ENCODE peak calls at places on chromosomes 12 and 14, in four cellular contexts. F is upper lobe of right lung; V is CD8-positive, alpha-beta T cell; B is heart right ventricle. K is an unnamed sample.

GRCh38 chr12:99978152-99978551 is 6.6 kb downstream of the ANKS1B start:
- DNase-seq in B (no peak), V (no peak), F (no peak), K (no peak)

GRCh38 chr12:108890208-108890607 is 10.3 kb downstream of the DAO start:
- DNase-seq in B (no peak), F (no peak), V (no peak), K (no peak)

GRCh38 chr12:25099010-25099409 is 96.0 kb downstream of the DNAI7 start:
- DNase-seq in F (no peak), B (no peak), V (no peak), K (no peak)

GRCh38 chr14:90402009-90402408 is 5.2 kb downstream of the CALM1 start:
- DNase-seq in F (no peak), B (no peak), V (no peak), K (no peak)

GRCh38 chr12:62123721-62124203 is 136.4 kb upstream of the USP15 start:
- DNase-seq in V (peak), B (no peak), F (no peak), K (no peak)

GRCh38 chr14:68211421-68211820 is 391.8 kb downstream of the RAD51B start:
- DNase-seq in V (no peak), B (no peak), F (no peak), K (no peak)

GRCh38 chr12:33977887-33978286 is 44.4 kb upstream of the ALG10 start:
- DNase-seq in V (no peak), B (no peak), F (no peak), K (no peak)

GRCh38 chr14:59507063-59507751 is 22.9 kb downstream of the JKAMP start:
- DNase-seq in F (no peak), B (no peak), V (peak), K (peak)

GRCh38 chr14:75999511-76000190 is 14.1 kb downstream of the IFT43 start:
- DNase-seq in F (no peak), V (no peak), B (no peak), K (no peak)

GRCh38 chr14:30708157-30708556 is 86.0 kb downstream of the SCFD1 start:
- DNase-seq in B (no peak), F (no peak), V (no peak), K (no peak)

GRCh38 chr12:119683413-119683812 is 15.5 kb downstream of the PRKAB1 start:
- DNase-seq in V (no peak), B (no peak), F (no peak), K (no peak)

GRCh38 chr14:30719137-30719536 is 97.0 kb downstream of the SCFD1 start:
- DNase-seq in V (no peak), B (no peak), F (no peak), K (no peak)

GRCh38 chr12:51222461-51222860 is 4.6 kb upstream of the POU6F1 start:
- DNase-seq in B (no peak), F (no peak), V (no peak), K (no peak)

GRCh38 chr12:66210840-66211239 is 21.8 kb downstream of the IRAK3 start:
- DNase-seq in V (no peak), F (no peak), B (no peak), K (no peak)

GRCh38 chr14:25259470-25259869 is 209.5 kb upstream of the STXBP6 start:
- DNase-seq in B (no peak), V (no peak), F (no peak), K (no peak)

GRCh38 chr14:73290279-73290678 is 53.0 kb downstream of the PAPLN start:
- DNase-seq in B (no peak), F (no peak), V (no peak), K (no peak)

GRCh38 chr12:46948936-46949555 is 123.2 kb upstream of the SLC38A4 start:
- DNase-seq in V (no peak), B (no peak), F (no peak), K (no peak)

GRCh38 chr14:24137529-24138395 is 1.8 kb downstream of the PSME1 start:
- DNase-seq in B (no peak), V (no peak), F (no peak), K (no peak)
- H3K4me3 ChIP-seq in B (no peak), V (no peak), F (no peak), K (no peak)

DNA sequence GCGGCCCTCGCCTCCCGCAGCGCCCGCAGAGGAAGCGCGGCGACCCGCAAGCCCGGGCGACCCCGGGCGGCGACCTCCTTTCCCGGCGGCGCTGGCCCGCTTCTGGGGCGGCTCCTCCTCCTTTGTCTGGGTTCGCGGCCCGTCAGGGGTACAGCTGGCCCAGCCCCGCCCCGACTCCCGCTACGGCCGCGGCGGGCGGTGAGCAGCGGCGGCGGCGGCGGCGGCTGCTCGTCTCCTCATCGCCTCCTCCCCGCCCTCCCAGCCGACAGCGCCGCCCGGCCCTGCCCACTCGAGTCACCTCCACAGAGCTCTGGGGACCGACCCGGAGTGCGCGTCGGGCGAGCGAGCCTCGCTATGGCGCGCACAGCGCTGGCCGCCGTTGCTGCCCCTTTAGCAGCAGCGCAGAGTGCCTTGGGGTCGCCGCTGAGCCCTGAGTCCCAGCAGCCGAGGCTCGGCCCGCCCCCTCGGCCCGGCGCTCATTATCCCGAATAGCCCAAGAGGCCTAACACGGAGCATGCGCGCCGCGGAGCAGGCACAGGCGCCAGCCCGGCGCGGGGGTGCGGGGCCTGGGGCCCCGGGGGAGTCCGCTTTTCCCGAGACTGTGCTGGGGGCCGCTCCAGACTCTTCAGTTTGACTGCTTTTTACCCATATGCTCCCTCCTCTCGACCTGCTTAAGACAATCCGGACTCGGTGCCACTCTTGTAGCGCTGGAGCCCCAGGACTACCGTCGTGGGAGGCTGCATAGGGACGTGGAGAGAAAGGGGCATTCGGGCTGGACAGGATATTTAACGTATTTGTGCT is at the start of gene SOS2:
- DNase-seq in F (peak), V (peak), B (peak), K (peak)
- TF ChIP-seq CTCF in F (no peak), V (no peak), B (peak), K (no peak)

DNA sequence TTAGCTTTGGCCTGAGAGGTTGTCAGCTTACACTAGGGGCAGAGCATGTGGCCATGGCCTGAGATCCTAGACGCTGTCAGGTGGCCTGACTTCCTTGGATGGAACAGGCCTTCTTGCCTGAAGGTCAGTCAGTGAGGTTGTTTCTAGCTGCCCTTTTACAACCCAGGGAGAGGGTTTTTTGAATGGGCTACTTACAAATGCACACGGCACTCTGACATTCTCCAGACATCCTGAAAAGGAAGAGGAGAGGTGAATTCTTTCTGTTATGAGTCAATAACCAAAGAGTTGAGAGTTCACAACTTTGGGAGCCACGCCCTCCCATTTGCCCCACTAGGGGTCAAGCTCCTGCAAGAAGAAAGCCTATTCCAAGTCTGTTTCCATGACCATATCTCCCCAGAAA is 7.8 kb downstream of the KRT76 start:
- DNase-seq in F (no peak), V (no peak), B (no peak), K (no peak)
- H3K27ac ChIP-seq in F (no peak), V (no peak), B (no peak), K (no peak)

GRCh38 chr12:64583395-64584172 is 26.7 kb upstream of the RASSF3 start:
- DNase-seq in B (no peak), V (no peak), F (no peak), K (no peak)
- H3K4me3 ChIP-seq in B (no peak), V (peak), F (peak), K (peak)

GRCh38 chr14:103775506-103775905 is 59.9 kb downstream of the ZFYVE21 start:
- DNase-seq in B (no peak), F (no peak), V (no peak), K (no peak)

GRCh38 chr14:103772078-103772712 is 56.6 kb downstream of the ZFYVE21 start:
- DNase-seq in F (no peak), B (no peak), V (no peak), K (no peak)

GRCh38 chr14:103767306-103767894 is 51.8 kb downstream of the ZFYVE21 start:
- DNase-seq in B (no peak), F (no peak), V (no peak), K (no peak)

GRCh38 chr14:103770500-103770899 is 54.9 kb downstream of the ZFYVE21 start:
- DNase-seq in F (no peak), B (no peak), V (no peak), K (no peak)

DNA sequence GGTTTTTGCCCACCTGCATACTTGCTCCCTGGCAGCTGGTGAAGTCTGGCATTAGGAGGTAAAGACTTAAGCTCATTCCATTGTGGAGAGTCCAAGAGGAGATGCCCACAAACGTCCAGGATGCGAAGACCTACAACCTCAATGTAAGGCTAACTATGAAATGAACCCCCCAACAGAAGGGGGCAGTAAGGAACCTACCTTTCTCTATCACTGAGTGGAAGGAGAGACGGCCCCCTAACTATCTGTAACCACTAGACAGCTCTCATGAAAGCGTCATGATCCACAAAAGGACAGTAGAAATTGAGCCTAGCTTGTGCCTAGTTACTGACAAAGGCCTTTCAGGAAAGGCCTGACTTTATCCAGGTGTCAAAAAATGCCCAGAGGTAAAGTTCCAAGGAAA is 55.3 kb downstream of the ZFYVE21 start:
- DNase-seq in B (no peak), V (no peak), F (no peak), K (no peak)
- TF ChIP-seq CTCF in B (peak), V (no peak), F (no peak), K (no peak)

DNA sequence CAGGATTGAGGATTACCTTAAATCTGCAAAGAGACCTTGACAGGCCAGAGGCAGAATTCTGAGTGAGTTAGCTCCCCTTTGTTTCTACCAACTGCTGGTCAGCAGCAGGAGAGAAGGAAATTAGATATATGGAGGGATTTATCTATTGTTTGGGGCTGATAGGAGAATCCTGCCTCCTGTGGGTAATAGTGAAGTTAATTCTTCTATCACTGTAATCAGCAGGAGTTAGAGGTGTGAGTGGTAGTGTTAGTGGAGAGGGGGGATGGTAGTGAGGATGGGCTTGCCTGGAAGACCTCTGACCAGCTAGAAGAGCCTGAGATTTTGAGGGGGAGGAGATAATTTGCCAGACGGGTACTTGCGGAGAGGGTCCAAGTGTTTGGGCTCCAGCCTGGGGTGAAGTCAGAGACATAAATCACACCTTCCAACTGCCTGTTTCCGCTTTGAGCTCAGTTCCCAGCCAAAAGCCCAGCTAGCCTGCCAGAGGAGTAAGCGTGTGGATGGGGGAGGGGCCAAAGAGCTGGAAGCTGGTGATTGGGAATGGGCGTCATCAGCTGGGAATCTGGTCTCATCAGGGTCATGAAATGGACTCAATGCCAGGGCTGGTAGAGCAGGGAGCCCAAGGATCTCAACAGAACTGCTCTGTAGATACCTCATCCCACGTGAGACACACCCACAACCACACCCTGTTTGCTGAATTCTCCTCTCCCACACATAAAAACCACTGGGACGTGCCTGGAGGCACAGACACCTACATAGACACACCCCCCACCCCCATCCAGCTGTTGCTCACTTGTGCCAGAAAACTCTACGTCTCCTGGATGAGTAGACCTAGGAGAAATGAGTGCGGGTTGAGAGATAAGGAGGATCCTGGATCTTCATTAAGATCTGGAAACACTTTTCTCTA is 13.1 kb upstream of the ITGA5 start:
- DNase-seq in V (no peak), B (peak), F (no peak), K (peak)
- H3K27ac ChIP-seq in V (no peak), B (peak), F (peak), K (peak)

K was measured in left ventricle myocardium inferior.